ENCODE peak calls at places on chromosomes 13 and 19, in eight cellular contexts. One of them, this sample, is unnamed.

GRCh38 chr13:35346494-35346893 is 130.0 kb downstream of the MAB21L1 start:
- DNase-seq in T-cell: no peak
- DNase-seq in GM23338: no peak
- DNase-seq in stimulated activated CD4-positive, alpha-beta T cell treated with anti-CD3 and anti-CD28 coated beads, TNF-alpha, amount 100 ng/mL, for 1 hour: no peak
- DNase-seq in activated CD8-positive, alpha-beta memory T cell treated with anti-CD3 and anti-CD28 coated beads, Interleukin-2, amount 50 U/mL, for 48 hours: no peak
- DNase-seq in D341Med: no peak
- DNase-seq in CD4-positive, alpha-beta T cell: no peak
- DNase-seq in upper lobe of right lung: no peak
- DNase-seq in this sample: no peak

GRCh38 chr19:1524972-1525325 is 1.1 kb downstream of the PLK5 start:
- DNase-seq in stimulated activated CD4-positive, alpha-beta T cell treated with anti-CD3 and anti-CD28 coated beads, TNF-alpha, amount 100 ng/mL, for 1 hour: no peak
- DNase-seq in activated CD8-positive, alpha-beta memory T cell treated with anti-CD3 and anti-CD28 coated beads, Interleukin-2, amount 50 U/mL, for 48 hours: no peak
- DNase-seq in D341Med: no peak
- DNase-seq in upper lobe of right lung: no peak
- DNase-seq in T-cell: no peak
- DNase-seq in CD4-positive, alpha-beta T cell: no peak
- DNase-seq in GM23338: no peak
- DNase-seq in this sample: no peak

GRCh38 chr13:99347911-99348451 is 40.8 kb upstream of the GPR183 start:
- DNase-seq in GM23338: no peak
- DNase-seq in upper lobe of right lung: no peak
- DNase-seq in D341Med: no peak
- DNase-seq in stimulated activated CD4-positive, alpha-beta T cell treated with anti-CD3 and anti-CD28 coated beads, TNF-alpha, amount 100 ng/mL, for 1 hour: no peak
- DNase-seq in CD4-positive, alpha-beta T cell: no peak
- DNase-seq in T-cell: no peak
- DNase-seq in activated CD8-positive, alpha-beta memory T cell treated with anti-CD3 and anti-CD28 coated beads, Interleukin-2, amount 50 U/mL, for 48 hours: no peak
- DNase-seq in this sample: no peak

GRCh38 chr13:23772717-23773116 is 116.5 kb downstream of the MIPEP start:
- DNase-seq in upper lobe of right lung: no peak
- DNase-seq in CD4-positive, alpha-beta T cell: no peak
- DNase-seq in T-cell: no peak
- DNase-seq in D341Med: no peak
- DNase-seq in stimulated activated CD4-positive, alpha-beta T cell treated with anti-CD3 and anti-CD28 coated beads, TNF-alpha, amount 100 ng/mL, for 1 hour: no peak
- DNase-seq in activated CD8-positive, alpha-beta memory T cell treated with anti-CD3 and anti-CD28 coated beads, Interleukin-2, amount 50 U/mL, for 48 hours: no peak
- DNase-seq in GM23338: no peak
- DNase-seq in this sample: no peak

GRCh38 chr19:30338878-30339623 is 33.1 kb upstream of the ZNF536 start:
- DNase-seq in stimulated activated CD4-positive, alpha-beta T cell treated with anti-CD3 and anti-CD28 coated beads, TNF-alpha, amount 100 ng/mL, for 1 hour: no peak
- DNase-seq in T-cell: no peak
- DNase-seq in upper lobe of right lung: peak; percentile 29
- DNase-seq in D341Med: no peak
- DNase-seq in GM23338: no peak
- DNase-seq in CD4-positive, alpha-beta T cell: no peak
- DNase-seq in activated CD8-positive, alpha-beta memory T cell treated with anti-CD3 and anti-CD28 coated beads, Interleukin-2, amount 50 U/mL, for 48 hours: no peak
- DNase-seq in this sample: no peak

GRCh38 chr19:40599331-40600085 is 1.7 kb upstream of the LTBP4 start:
- DNase-seq in GM23338: peak; percentile 51
- DNase-seq in upper lobe of right lung: no peak
- DNase-seq in D341Med: peak; percentile 28
- DNase-seq in CD4-positive, alpha-beta T cell: no peak
- DNase-seq in activated CD8-positive, alpha-beta memory T cell treated with anti-CD3 and anti-CD28 coated beads, Interleukin-2, amount 50 U/mL, for 48 hours: no peak
- DNase-seq in T-cell: no peak
- DNase-seq in stimulated activated CD4-positive, alpha-beta T cell treated with anti-CD3 and anti-CD28 coated beads, TNF-alpha, amount 100 ng/mL, for 1 hour: no peak
- DNase-seq in this sample: no peak

GRCh38 chr19:32407004-32407992 is 1.7 kb downstream of the DPY19L3 start:
- DNase-seq in stimulated activated CD4-positive, alpha-beta T cell treated with anti-CD3 and anti-CD28 coated beads, TNF-alpha, amount 100 ng/mL, for 1 hour: no peak
- DNase-seq in activated CD8-positive, alpha-beta memory T cell treated with anti-CD3 and anti-CD28 coated beads, Interleukin-2, amount 50 U/mL, for 48 hours: no peak
- DNase-seq in CD4-positive, alpha-beta T cell: no peak
- DNase-seq in upper lobe of right lung: peak; percentile 80
- DNase-seq in GM23338: no peak
- DNase-seq in D341Med: no peak
- DNase-seq in T-cell: no peak
- DNase-seq in this sample: no peak

GRCh38 chr19:5533257-5533656 is 34.5 kb downstream of the TINCR start:
- DNase-seq in activated CD8-positive, alpha-beta memory T cell treated with anti-CD3 and anti-CD28 coated beads, Interleukin-2, amount 50 U/mL, for 48 hours: no peak
- DNase-seq in T-cell: no peak
- DNase-seq in upper lobe of right lung: no peak
- DNase-seq in stimulated activated CD4-positive, alpha-beta T cell treated with anti-CD3 and anti-CD28 coated beads, TNF-alpha, amount 100 ng/mL, for 1 hour: no peak
- DNase-seq in D341Med: no peak
- DNase-seq in CD4-positive, alpha-beta T cell: no peak
- DNase-seq in GM23338: no peak
- DNase-seq in this sample: no peak

GRCh38 chr13:20588529-20589110 is 21.7 kb downstream of the IFT88 start:
- DNase-seq in stimulated activated CD4-positive, alpha-beta T cell treated with anti-CD3 and anti-CD28 coated beads, TNF-alpha, amount 100 ng/mL, for 1 hour: no peak
- DNase-seq in T-cell: no peak
- DNase-seq in activated CD8-positive, alpha-beta memory T cell treated with anti-CD3 and anti-CD28 coated beads, Interleukin-2, amount 50 U/mL, for 48 hours: no peak
- DNase-seq in D341Med: peak; percentile 57
- DNase-seq in upper lobe of right lung: no peak
- DNase-seq in GM23338: no peak
- DNase-seq in CD4-positive, alpha-beta T cell: no peak
- DNase-seq in this sample: no peak

GRCh38 chr19:18223860-18224524 is 2.2 kb downstream of the PDE4C start:
- DNase-seq in T-cell: no peak
- DNase-seq in stimulated activated CD4-positive, alpha-beta T cell treated with anti-CD3 and anti-CD28 coated beads, TNF-alpha, amount 100 ng/mL, for 1 hour: no peak
- DNase-seq in D341Med: peak; percentile 82
- DNase-seq in upper lobe of right lung: peak; percentile 77
- DNase-seq in activated CD8-positive, alpha-beta memory T cell treated with anti-CD3 and anti-CD28 coated beads, Interleukin-2, amount 50 U/mL, for 48 hours: peak; percentile 83
- DNase-seq in CD4-positive, alpha-beta T cell: no peak
- DNase-seq in GM23338: peak; percentile 93
- DNase-seq in this sample: no peak

GRCh38 chr13:79492313-79492798 is 11.4 kb downstream of the NDFIP2 start:
- DNase-seq in stimulated activated CD4-positive, alpha-beta T cell treated with anti-CD3 and anti-CD28 coated beads, TNF-alpha, amount 100 ng/mL, for 1 hour: no peak
- DNase-seq in D341Med: no peak
- DNase-seq in upper lobe of right lung: no peak
- DNase-seq in CD4-positive, alpha-beta T cell: no peak
- DNase-seq in GM23338: peak; percentile 38
- DNase-seq in T-cell: no peak
- DNase-seq in activated CD8-positive, alpha-beta memory T cell treated with anti-CD3 and anti-CD28 coated beads, Interleukin-2, amount 50 U/mL, for 48 hours: no peak
- DNase-seq in this sample: no peak

GRCh38 chr13:46101488-46102289 is 3.1 kb downstream of the CPB2 start:
- DNase-seq in D341Med: no peak
- DNase-seq in upper lobe of right lung: no peak
- DNase-seq in T-cell: no peak
- DNase-seq in stimulated activated CD4-positive, alpha-beta T cell treated with anti-CD3 and anti-CD28 coated beads, TNF-alpha, amount 100 ng/mL, for 1 hour: no peak
- DNase-seq in CD4-positive, alpha-beta T cell: no peak
- DNase-seq in activated CD8-positive, alpha-beta memory T cell treated with anti-CD3 and anti-CD28 coated beads, Interleukin-2, amount 50 U/mL, for 48 hours: no peak
- DNase-seq in GM23338: no peak
- DNase-seq in this sample: no peak

GRCh38 chr19:38317104-38317612 is 1.4 kb upstream of the YIF1B start:
- DNase-seq in activated CD8-positive, alpha-beta memory T cell treated with anti-CD3 and anti-CD28 coated beads, Interleukin-2, amount 50 U/mL, for 48 hours: peak; percentile 59
- DNase-seq in upper lobe of right lung: no peak
- DNase-seq in stimulated activated CD4-positive, alpha-beta T cell treated with anti-CD3 and anti-CD28 coated beads, TNF-alpha, amount 100 ng/mL, for 1 hour: no peak
- DNase-seq in GM23338: no peak
- DNase-seq in D341Med: no peak
- DNase-seq in CD4-positive, alpha-beta T cell: no peak
- DNase-seq in T-cell: peak; percentile 14
- DNase-seq in this sample: peak; percentile 3

GRCh38 chr13:59086147-59086546 is 1077.6 kb downstream of the DIAPH3 start:
- DNase-seq in upper lobe of right lung: no peak
- DNase-seq in stimulated activated CD4-positive, alpha-beta T cell treated with anti-CD3 and anti-CD28 coated beads, TNF-alpha, amount 100 ng/mL, for 1 hour: no peak
- DNase-seq in activated CD8-positive, alpha-beta memory T cell treated with anti-CD3 and anti-CD28 coated beads, Interleukin-2, amount 50 U/mL, for 48 hours: no peak
- DNase-seq in CD4-positive, alpha-beta T cell: no peak
- DNase-seq in D341Med: no peak
- DNase-seq in T-cell: no peak
- DNase-seq in GM23338: no peak
- DNase-seq in this sample: no peak

GRCh38 chr13:51770681-51771417 is 33.1 kb downstream of the DHRS12 start:
- DNase-seq in CD4-positive, alpha-beta T cell: no peak
- DNase-seq in GM23338: no peak
- DNase-seq in D341Med: no peak
- DNase-seq in T-cell: no peak
- DNase-seq in upper lobe of right lung: no peak
- DNase-seq in stimulated activated CD4-positive, alpha-beta T cell treated with anti-CD3 and anti-CD28 coated beads, TNF-alpha, amount 100 ng/mL, for 1 hour: no peak
- DNase-seq in activated CD8-positive, alpha-beta memory T cell treated with anti-CD3 and anti-CD28 coated beads, Interleukin-2, amount 50 U/mL, for 48 hours: no peak
- DNase-seq in this sample: no peak

This sample was measured in effector memory CD8-positive, alpha-beta T cell.